ENCODE peak calls at places on chromosomes 1 and 21, in four cellular contexts. E, Z, J and M are unnamed samples.

GRCh38 chr1:18079941-18080340 is 27.7 kb upstream of the IGSF21 start:
- DNase-seq in E (no peak), Z (no peak), J (no peak), M (no peak)

GRCh38 chr21:28793043-28793442 is 199.6 kb downstream of the LTN1 start:
- DNase-seq in E (peak; percentile 45), Z (no peak), J (peak; percentile 74), M (no peak)

GRCh38 chr21:24197132-24197643 is 1410.1 kb downstream of the MRPL39 start:
- DNase-seq in E (no peak), Z (no peak), J (no peak), M (no peak)

GRCh38 chr1:203557958-203558760 is 64.2 kb downstream of the OPTC start:
- DNase-seq in E (peak; percentile 78), Z (no peak), J (peak; percentile 100), M (no peak)

GRCh38 chr1:185916866-185917265 is 182.7 kb downstream of the HMCN1 start:
- DNase-seq in E (no peak), Z (no peak), J (peak; percentile 71), M (no peak)

GRCh38 chr1:184900507-184900906 is 73.8 kb downstream of the NIBAN1 start:
- DNase-seq in E (no peak), Z (no peak), J (no peak), M (no peak)

GRCh38 chr1:110879758-110880606 is 7.0 kb downstream of the CD53 start:
- DNase-seq in E (no peak), Z (peak; percentile 27), J (no peak), M (no peak)

GRCh38 chr1:107785506-107786213 is 179.3 kb downstream of the VAV3 start:
- DNase-seq in E (no peak), Z (no peak), J (no peak), M (no peak)

GRCh38 chr21:44724926-44725325 is 13.6 kb upstream of the TSPEAR start:
- DNase-seq in E (no peak), Z (no peak), J (no peak), M (no peak)

GRCh38 chr1:213163278-213163711 is 112.3 kb downstream of the RPS6KC1 start:
- DNase-seq in E (no peak), Z (no peak), J (peak; percentile 55), M (no peak)

GRCh38 chr1:162316187-162316586 is 60.5 kb downstream of the SPATA46 start:
- DNase-seq in E (no peak), Z (no peak), J (no peak), M (no peak)

GRCh38 chr1:53127546-53127945 is 14.9 kb downstream of the SLC1A7 start:
- DNase-seq in E (no peak), Z (no peak), J (peak; percentile 27), M (no peak)

GRCh38 chr1:117635805-117636204 is 30.0 kb downstream of the TENT5C start:
- DNase-seq in E (no peak), Z (no peak), J (no peak), M (no peak)

GRCh38 chr1:90313756-90314155 is 318.8 kb downstream of the ZNF326 start:
- DNase-seq in E (no peak), Z (no peak), J (no peak), M (no peak)

GRCh38 chr1:81305997-81306452 is 494.7 kb upstream of the ADGRL2 start:
- DNase-seq in E (peak; percentile 29), Z (no peak), J (peak; percentile 68), M (no peak)

GRCh38 chr1:43147625-43148319 is 24.3 kb downstream of the EBNA1BP2 start:
- DNase-seq in E (peak; percentile 76), Z (peak; percentile 6), J (peak; percentile 40), M (peak; percentile 17)

GRCh38 chr1:205950826-205951549 is 7.7 kb upstream of the SLC26A9 start:
- DNase-seq in E (peak; percentile 62), Z (no peak), J (peak; percentile 82), M (no peak)

GRCh38 chr1:117605164-117605810 is 561 bp upstream of the TENT5C start:
- DNase-seq in E (peak; percentile 25), Z (no peak), J (no peak), M (no peak)

GRCh38 chr1:115771094-115771846 is 2.8 kb upstream of the CASQ2 start:
- DNase-seq in E (no peak), Z (no peak), J (peak; percentile 18), M (no peak)

GRCh38 chr1:38418195-38419030 is 371.8 kb upstream of the POU3F1 start:
- DNase-seq in E (no peak), Z (no peak), J (no peak), M (no peak)

GRCh38 chr1:197675475-197676324 is 99.6 kb downstream of the DENND1B start:
- DNase-seq in E (no peak), Z (no peak), J (peak; percentile 63), M (no peak)

GRCh38 chr1:48979940-48980339 is 203.2 kb upstream of the BEND5 start:
- DNase-seq in E (no peak), Z (no peak), J (no peak), M (no peak)

GRCh38 chr1:197173571-197174482 is 27.4 kb upstream of the ASPM start:
- DNase-seq in E (peak; percentile 21), Z (no peak), J (peak; percentile 47), M (no peak)

GRCh38 chr21:42403611-42404231 is at the start of gene UBASH3A:
- DNase-seq in E (no peak), Z (peak; percentile 41), J (no peak), M (no peak)

GRCh38 chr1:7770939-7771672 is at the start of gene VAMP3:
- DNase-seq in E (peak; percentile 98), Z (peak; percentile 78), J (peak; percentile 68), M (peak; percentile 86)

GRCh38 chr1:115717541-115717940 is 51.0 kb downstream of the CASQ2 start:
- DNase-seq in E (no peak), Z (no peak), J (peak; percentile 51), M (no peak)

GRCh38 chr1:156608036-156608674 is 6.9 kb upstream of the GPATCH4 start:
- DNase-seq in E (peak; percentile 63), Z (peak; percentile 39), J (peak; percentile 76), M (no peak)

GRCh38 chr1:11862890-11863289 is 4.1 kb upstream of the NPPB start:
- DNase-seq in E (peak; percentile 55), Z (no peak), J (no peak), M (no peak)

GRCh38 chr1:186923434-186923833 is 94.7 kb downstream of the PLA2G4A start:
- DNase-seq in E (no peak), Z (no peak), J (no peak), M (no peak)

GRCh38 chr1:216111842-216112241 is 311.4 kb downstream of the USH2A start:
- DNase-seq in E (no peak), Z (no peak), J (peak; percentile 0), M (no peak)

GRCh38 chr1:36199934-36200741 is 24.1 kb upstream of the THRAP3 start:
- DNase-seq in E (no peak), Z (no peak), J (peak; percentile 64), M (no peak)